ENCODE peak calls at places on chromosome 13, in eight cellular contexts. J, X, A, T, D, K, W and P are unnamed samples.

GRCh38 chr13:113596321-113597200 is 12.0 kb downstream of the TFDP1 start:
- DNase-seq in J (no peak), X (peak; percentile 56), A (no peak), T (no peak), D (no peak), K (no peak), W (no peak), P (no peak)

GRCh38 chr13:106423530-106423929 is 111.9 kb downstream of the EFNB2 start:
- DNase-seq in J (no peak), X (no peak), A (no peak), T (no peak), D (no peak), K (no peak), W (no peak), P (no peak)

GRCh38 chr13:108734676-108735075 is 105.3 kb downstream of the MYO16 start:
- DNase-seq in J (no peak), X (no peak), A (no peak), T (peak; percentile 13), D (no peak), K (no peak), W (no peak), P (no peak)

GRCh38 chr13:102035969-102036368 is 365.9 kb downstream of the FGF14 start:
- DNase-seq in J (no peak), X (no peak), A (no peak), T (no peak), D (no peak), K (no peak), W (no peak), P (no peak)

GRCh38 chr13:114196629-114197028 is 17.6 kb downstream of the CFAP97D2 start:
- DNase-seq in J (no peak), X (no peak), A (peak; percentile 73), T (no peak), D (no peak), K (no peak), W (no peak), P (no peak)

GRCh38 chr13:29131881-29132668 is 311.9 kb downstream of the MTUS2 start:
- DNase-seq in J (no peak), X (no peak), A (no peak), T (no peak), D (no peak), K (no peak), W (no peak), P (no peak)

GRCh38 chr13:39451860-39452301 is 151.1 kb downstream of the LHFPL6 start:
- DNase-seq in J (peak; percentile 30), X (no peak), A (peak; percentile 28), T (no peak), D (peak; percentile 58), K (no peak), W (peak; percentile 83), P (peak; percentile 25)

GRCh38 chr13:32811297-32811800 is 204.9 kb upstream of the KL start:
- DNase-seq in J (no peak), X (no peak), A (no peak), T (peak; percentile 44), D (no peak), K (no peak), W (no peak), P (no peak)

GRCh38 chr13:97003071-97003470 is 8.8 kb upstream of the OXGR1 start:
- DNase-seq in J (no peak), X (no peak), A (no peak), T (no peak), D (peak; percentile 35), K (no peak), W (peak; percentile 25), P (no peak)

GRCh38 chr13:38308736-38309135 is 40.9 kb upstream of the UFM1 start:
- DNase-seq in J (peak; percentile 63), X (no peak), A (no peak), T (peak; percentile 13), D (peak; percentile 89), K (no peak), W (peak; percentile 53), P (no peak)

GRCh38 chr13:29901714-29902631 is 51.6 kb upstream of the UBL3 start:
- DNase-seq in J (peak; percentile 97), X (no peak), A (no peak), T (peak; percentile 73), D (peak; percentile 96), K (no peak), W (peak; percentile 96), P (no peak)

GRCh38 chr13:113979791-113980471 is 6.1 kb upstream of the C13orf46 start:
- DNase-seq in J (no peak), X (no peak), A (no peak), T (no peak), D (no peak), K (no peak), W (no peak), P (no peak)

GRCh38 chr13:101946411-101946810 is 455.4 kb downstream of the FGF14 start:
- DNase-seq in J (no peak), X (no peak), A (no peak), T (no peak), D (no peak), K (no peak), W (no peak), P (no peak)

GRCh38 chr13:113729329-113730019 is 29.6 kb upstream of the TMEM255B start:
- DNase-seq in J (no peak), X (no peak), A (no peak), T (no peak), D (no peak), K (peak; percentile 17), W (no peak), P (no peak)

GRCh38 chr13:49877629-49878218 is 58.4 kb downstream of the SPRYD7 start:
- DNase-seq in J (no peak), X (no peak), A (no peak), T (no peak), D (peak; percentile 31), K (no peak), W (no peak), P (no peak)

GRCh38 chr13:49996166-49996915 is 501 bp upstream of the TRIM13 start:
- DNase-seq in J (peak; percentile 90), X (peak; percentile 95), A (peak; percentile 90), T (peak; percentile 97), D (peak; percentile 92), K (peak; percentile 95), W (peak; percentile 95), P (peak; percentile 89)

GRCh38 chr13:20332361-20333096 is 100.4 kb upstream of the GJB6 start:
- DNase-seq in J (no peak), X (no peak), A (no peak), T (no peak), D (peak; percentile 8), K (no peak), W (peak; percentile 8), P (no peak)

GRCh38 chr13:102693781-102694180 is 1.1 kb downstream of the METTL21C start:
- DNase-seq in J (peak; percentile 64), X (no peak), A (no peak), T (no peak), D (peak; percentile 31), K (no peak), W (peak; percentile 27), P (no peak)

GRCh38 chr13:23357349-23357748 is 76.2 kb downstream of the SACS start:
- DNase-seq in J (no peak), X (no peak), A (no peak), T (no peak), D (peak; percentile 54), K (no peak), W (no peak), P (no peak)
- TF ChIP-seq CTCF in J (no peak), X (no peak), A (no peak), T (no peak), D (no peak), K (no peak), W (no peak), P (no peak)

GRCh38 chr13:109769921-109770320 is 16.5 kb downstream of the IRS2 start:
- DNase-seq in J (no peak), X (no peak), A (no peak), T (no peak), D (no peak), K (no peak), W (no peak), P (no peak)
- TF ChIP-seq CTCF in J (no peak), X (no peak), A (no peak), T (no peak), D (no peak), K (no peak), W (no peak), P (no peak)

GRCh38 chr13:78247362-78247761 is 328.7 kb upstream of the EDNRB start:
- DNase-seq in J (no peak), X (no peak), A (no peak), T (no peak), D (peak; percentile 1), K (no peak), W (no peak), P (no peak)

GRCh38 chr13:78238911-78239310 is 320.3 kb upstream of the EDNRB start:
- DNase-seq in J (no peak), X (no peak), A (no peak), T (no peak), D (peak; percentile 18), K (no peak), W (peak; percentile 17), P (no peak)

GRCh38 chr13:78239681-78240080 is 321.1 kb upstream of the EDNRB start:
- DNase-seq in J (peak; percentile 1), X (no peak), A (no peak), T (no peak), D (peak; percentile 8), K (no peak), W (no peak), P (no peak)

GRCh38 chr13:78241278-78241919 is 322.8 kb upstream of the EDNRB start:
- DNase-seq in J (peak; percentile 11), X (no peak), A (no peak), T (peak; percentile 61), D (peak; percentile 67), K (peak; percentile 22), W (peak; percentile 58), P (no peak)
- TF ChIP-seq CTCF in J (peak; percentile 50), X (no peak), A (no peak), T (peak; percentile 67), D (peak; percentile 73), K (peak; percentile 62), W (peak; percentile 75), P (no peak)

GRCh38 chr13:91181892-91182291 is 165.6 kb upstream of the MIR17HG start:
- DNase-seq in J (no peak), X (no peak), A (no peak), T (peak; percentile 53), D (no peak), K (no peak), W (no peak), P (no peak)

GRCh38 chr13:91187522-91187921 is 160.0 kb upstream of the MIR17HG start:
- DNase-seq in J (no peak), X (no peak), A (no peak), T (no peak), D (no peak), K (no peak), W (no peak), P (no peak)

GRCh38 chr13:91184244-91184926 is 163.1 kb upstream of the MIR17HG start:
- DNase-seq in J (no peak), X (no peak), A (no peak), T (no peak), D (no peak), K (no peak), W (peak; percentile 2), P (no peak)

DNA sequence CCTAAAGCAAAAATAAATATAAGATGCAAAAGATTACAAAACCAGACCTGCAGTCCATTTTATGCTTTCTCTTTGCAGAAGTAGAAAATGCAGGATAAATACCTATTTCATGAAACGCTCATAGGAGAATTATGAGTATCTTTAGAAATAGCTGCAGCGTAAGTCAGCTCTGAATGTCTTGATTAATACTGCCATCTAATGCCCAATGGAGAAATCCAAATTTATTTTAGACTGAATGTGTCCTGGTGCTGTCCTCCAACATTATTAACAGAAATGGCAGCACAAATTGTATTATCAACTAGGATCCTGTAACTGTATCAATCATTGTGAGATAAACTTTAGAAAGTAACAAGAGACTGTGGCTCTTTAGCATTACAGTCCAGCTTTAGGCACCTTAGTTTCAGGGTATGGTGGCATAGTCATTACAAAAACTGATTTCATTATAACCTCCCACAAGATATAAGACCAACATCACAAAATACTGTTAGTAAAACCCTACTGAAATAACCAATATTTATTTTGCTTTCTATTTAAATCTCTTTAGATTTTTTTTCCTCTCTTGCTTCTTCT is 162.1 kb upstream of the MIR17HG start:
- DNase-seq in J (peak; percentile 0), X (no peak), A (no peak), T (no peak), D (peak; percentile 6), K (no peak), W (peak; percentile 46), P (no peak)
- TF ChIP-seq CTCF in J (no peak), X (no peak), A (no peak), T (peak; percentile 57), D (no peak), K (no peak), W (peak; percentile 21), P (no peak)